ENCODE peak calls at places on chromosomes 13 and 19, in eight cellular contexts. R is AG10803; K is neural progenitor cell; A is CD8-positive, alpha-beta T cell; B is fibroblast of mammary gland; F is choroid plexus epithelial cell; U is colonic mucosa; C is AG09319. L is an unnamed sample.

GRCh38 chr19:49479975-49480628 is 6.1 kb downstream of the FLT3LG start:
- DNase-seq in R (no peak), K (no peak), A (no peak), B (no peak), F (no peak), U (no peak), C (no peak), L (no peak)

GRCh38 chr19:18636183-18636968 is 452 bp upstream of the KLHL26 start:
- DNase-seq in R (peak; percentile 91), K (peak; percentile 98), A (peak; percentile 97), B (peak; percentile 90), F (peak; percentile 96), U (peak; percentile 100), C (peak; percentile 88), L (peak; percentile 100)

GRCh38 chr19:4969772-4970531 is 1.0 kb downstream of the KDM4B start:
- DNase-seq in R (peak; percentile 24), K (peak; percentile 31), A (no peak), B (peak; percentile 36), F (peak; percentile 49), U (no peak), C (no peak), L (no peak)

GRCh38 chr13:62684359-62684758 is 1268.7 kb upstream of the PCDH20 start:
- DNase-seq in R (no peak), K (no peak), A (no peak), B (no peak), F (no peak), U (no peak), C (no peak), L (no peak)

GRCh38 chr19:19105365-19106060 is 32.8 kb downstream of the TMEM161A start:
- DNase-seq in R (peak; percentile 31), K (peak; percentile 94), A (no peak), B (peak; percentile 51), F (peak; percentile 69), U (peak; percentile 74), C (peak; percentile 22), L (peak; percentile 86)

GRCh38 chr13:37602743-37603381 is 4.3 kb upstream of the POSTN start:
- DNase-seq in R (peak; percentile 52), K (no peak), A (no peak), B (peak; percentile 60), F (peak; percentile 61), U (no peak), C (no peak), L (no peak)

GRCh38 chr13:31038834-31039552 is 106.5 kb downstream of the TEX26 start:
- DNase-seq in R (peak; percentile 57), K (no peak), A (no peak), B (peak; percentile 59), F (peak; percentile 74), U (no peak), C (no peak), L (no peak)

GRCh38 chr13:33472446-33472845 is 186.9 kb upstream of the STARD13 start:
- DNase-seq in R (no peak), K (no peak), A (no peak), B (no peak), F (no peak), U (no peak), C (no peak), L (no peak)

GRCh38 chr19:15323496-15324235 is 8.7 kb downstream of the BRD4 start:
- DNase-seq in R (peak; percentile 76), K (no peak), A (no peak), B (peak; percentile 80), F (peak; percentile 68), U (peak; percentile 64), C (no peak), L (no peak)

GRCh38 chr19:6718111-6718740 is 2.2 kb downstream of the C3 start:
- DNase-seq in R (no peak), K (no peak), A (no peak), B (no peak), F (no peak), U (no peak), C (no peak), L (no peak)

GRCh38 chr19:3547301-3547731 is 8.3 kb downstream of the TEKTIP1 start:
- DNase-seq in R (peak; percentile 17), K (peak; percentile 27), A (no peak), B (peak; percentile 26), F (no peak), U (no peak), C (no peak), L (no peak)

GRCh38 chr13:99654076-99654475 is 152.8 kb downstream of the TM9SF2 start:
- DNase-seq in R (no peak), K (no peak), A (no peak), B (no peak), F (no peak), U (peak; percentile 6), C (no peak), L (no peak)

GRCh38 chr13:22422712-22423111 is 751.8 kb downstream of the FGF9 start:
- DNase-seq in R (no peak), K (no peak), A (no peak), B (no peak), F (no peak), U (no peak), C (no peak), L (no peak)

GRCh38 chr13:95559100-95559499 is 6.6 kb downstream of the CLDN10 start:
- DNase-seq in R (no peak), K (no peak), A (no peak), B (no peak), F (no peak), U (no peak), C (no peak), L (no peak)

GRCh38 chr13:95564948-95565347 is 12.4 kb downstream of the CLDN10 start:
- DNase-seq in R (peak; percentile 43), K (no peak), A (no peak), B (peak; percentile 70), F (peak; percentile 63), U (no peak), C (no peak), L (no peak)

GRCh38 chr13:95564091-95564490 is 11.6 kb downstream of the CLDN10 start:
- DNase-seq in R (no peak), K (no peak), A (no peak), B (peak; percentile 10), F (peak; percentile 46), U (no peak), C (no peak), L (no peak)

GRCh38 chr13:95556981-95557380 is 4.5 kb downstream of the CLDN10 start:
- DNase-seq in R (no peak), K (no peak), A (no peak), B (no peak), F (no peak), U (no peak), C (no peak), L (no peak)

GRCh38 chr13:95560387-95560786 is 7.9 kb downstream of the CLDN10 start:
- DNase-seq in R (no peak), K (no peak), A (no peak), B (no peak), F (no peak), U (no peak), C (no peak), L (no peak)
- TF ChIP-seq CTCF in R (no peak), K (no peak), A (no peak), B (no peak), F (no peak), U (no peak), C (no peak), L (no peak)

GRCh38 chr13:74136089-74136658 is 2.0 kb upstream of the KLF12 start:
- DNase-seq in R (peak; percentile 60), K (no peak), A (peak; percentile 59), B (peak; percentile 53), F (peak; percentile 83), U (peak; percentile 51), C (no peak), L (peak; percentile 53)
- TF ChIP-seq CTCF in R (peak; percentile 40), K (no peak), A (no peak), B (no peak), F (peak; percentile 45), U (no peak), C (peak; percentile 20), L (no peak)

DNA sequence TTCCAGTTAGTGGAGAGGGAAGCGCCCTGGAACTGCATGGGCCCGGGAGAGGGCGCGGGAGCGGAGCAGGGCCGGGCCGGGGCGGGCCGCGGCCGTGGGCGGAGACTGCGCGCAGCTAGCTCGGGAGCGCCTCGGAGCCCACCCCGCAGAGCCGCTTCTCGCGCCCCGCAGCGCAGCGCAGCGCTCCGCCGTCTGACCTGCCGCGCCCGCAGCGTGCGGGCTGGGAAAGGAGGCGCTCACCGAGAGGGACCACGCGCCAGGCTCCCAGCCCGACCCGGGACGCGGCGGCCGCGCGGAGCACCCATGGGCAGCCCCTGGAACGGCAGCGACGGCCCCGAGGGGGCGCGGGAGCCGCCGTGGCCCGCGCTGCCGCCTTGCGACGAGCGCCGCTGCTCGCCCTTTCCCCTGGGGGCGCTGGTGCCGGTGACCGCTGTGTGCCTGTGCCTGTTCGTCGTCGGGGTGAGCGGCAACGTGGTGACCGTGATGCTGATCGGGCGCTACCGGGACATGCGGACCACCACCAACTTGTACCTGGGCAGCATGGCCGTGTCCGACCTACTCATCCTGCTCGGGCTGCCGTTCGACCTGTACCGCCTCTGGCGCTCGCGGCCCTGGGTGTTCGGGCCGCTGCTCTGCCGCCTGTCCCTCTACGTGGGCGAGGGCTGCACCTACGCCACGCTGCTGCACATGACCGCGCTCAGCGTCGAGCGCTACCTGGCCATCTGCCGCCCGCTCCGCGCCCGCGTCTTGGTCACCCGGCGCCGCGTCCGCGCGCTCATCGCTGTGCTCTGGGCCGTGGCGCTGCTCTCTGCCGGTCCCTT is at the start of gene MLNR:
- DNase-seq in R (peak; percentile 12), K (peak; percentile 76), A (peak; percentile 40), B (peak; percentile 33), F (no peak), U (peak; percentile 44), C (no peak), L (peak; percentile 63)
- TF ChIP-seq CTCF in R (no peak), K (peak; percentile 51), A (peak; percentile 30), B (no peak), F (no peak), U (no peak), C (no peak), L (peak; percentile 1)

GRCh38 chr19:32311371-32311770 is 34.0 kb upstream of the ZNF507 start:
- DNase-seq in R (no peak), K (no peak), A (no peak), B (no peak), F (no peak), U (no peak), C (no peak), L (no peak)

GRCh38 chr19:32318884-32319520 is 26.4 kb upstream of the ZNF507 start:
- DNase-seq in R (no peak), K (peak; percentile 76), A (no peak), B (no peak), F (peak; percentile 5), U (no peak), C (no peak), L (peak; percentile 37)

GRCh38 chr19:32317045-32317444 is 28.4 kb upstream of the ZNF507 start:
- DNase-seq in R (no peak), K (no peak), A (no peak), B (no peak), F (no peak), U (no peak), C (no peak), L (no peak)

GRCh38 chr19:32313866-32314265 is 31.5 kb upstream of the ZNF507 start:
- DNase-seq in R (no peak), K (no peak), A (no peak), B (no peak), F (no peak), U (no peak), C (no peak), L (no peak)

DNA sequence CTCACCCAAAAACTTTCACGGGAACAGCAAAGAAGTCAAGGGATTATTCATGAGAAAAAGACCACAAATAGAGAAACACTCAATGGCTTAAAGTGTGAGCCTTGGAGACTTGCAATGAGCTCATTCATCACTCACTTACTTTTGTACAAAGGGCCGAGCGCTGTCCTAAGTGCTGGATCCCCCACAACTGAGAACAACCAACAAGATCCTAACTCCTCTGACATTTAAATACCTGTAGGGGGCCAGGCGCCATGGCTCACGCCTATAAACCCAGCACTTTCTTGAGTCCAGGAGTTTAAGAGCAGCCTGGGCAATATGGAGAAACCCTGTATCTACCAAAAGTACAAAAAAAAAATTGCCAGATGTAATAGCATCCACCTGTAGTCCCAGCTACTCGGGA is 29.4 kb upstream of the ZNF507 start:
- DNase-seq in R (no peak), K (peak; percentile 56), A (no peak), B (no peak), F (peak; percentile 10), U (no peak), C (no peak), L (no peak)
- TF ChIP-seq CTCF in R (no peak), K (peak; percentile 18), A (no peak), B (no peak), F (no peak), U (no peak), C (no peak), L (no peak)